ENCODE peak calls at places on chromosome 17, in five cellular contexts. One of them, this sample, is unnamed.

GRCh38 chr17:83085103-83085502 is 5.7 kb downstream of the METRNL start:
- DNase-seq in T-helper 9 cell: no peak
- DNase-seq in left cardiac atrium: no peak
- DNase-seq in activated naive CD4-positive, alpha-beta T cell treated with Interleukin-2 at 50 U/mL for 16 hours: no peak
- DNase-seq in fibroblast of the aortic adventitia: no peak
- DNase-seq in this sample: no peak

GRCh38 chr17:72863511-72864175 is 228.8 kb downstream of the SLC39A11 start:
- DNase-seq in left cardiac atrium: no peak
- DNase-seq in T-helper 9 cell: no peak
- DNase-seq in fibroblast of the aortic adventitia: no peak
- DNase-seq in activated naive CD4-positive, alpha-beta T cell treated with Interleukin-2 at 50 U/mL for 16 hours: no peak
- DNase-seq in this sample: no peak

GRCh38 chr17:18217412-18218015 is 7.9 kb upstream of the LLGL1 start:
- DNase-seq in fibroblast of the aortic adventitia: peak
- DNase-seq in left cardiac atrium: peak
- DNase-seq in activated naive CD4-positive, alpha-beta T cell treated with Interleukin-2 at 50 U/mL for 16 hours: peak
- DNase-seq in T-helper 9 cell: peak
- DNase-seq in this sample: peak

GRCh38 chr17:14307560-14308024 is 6.7 kb downstream of the HS3ST3B1 start:
- DNase-seq in T-helper 9 cell: no peak
- DNase-seq in fibroblast of the aortic adventitia: peak
- DNase-seq in left cardiac atrium: no peak
- DNase-seq in activated naive CD4-positive, alpha-beta T cell treated with Interleukin-2 at 50 U/mL for 16 hours: no peak
- DNase-seq in this sample: no peak

GRCh38 chr17:44137891-44138709 is 3.6 kb upstream of the HROB start:
- DNase-seq in left cardiac atrium: peak
- DNase-seq in T-helper 9 cell: no peak
- DNase-seq in fibroblast of the aortic adventitia: peak
- DNase-seq in activated naive CD4-positive, alpha-beta T cell treated with Interleukin-2 at 50 U/mL for 16 hours: peak
- DNase-seq in this sample: peak

GRCh38 chr17:8621585-8621984 is 8.9 kb downstream of the MYH10 start:
- DNase-seq in left cardiac atrium: no peak
- DNase-seq in T-helper 9 cell: no peak
- DNase-seq in activated naive CD4-positive, alpha-beta T cell treated with Interleukin-2 at 50 U/mL for 16 hours: no peak
- DNase-seq in fibroblast of the aortic adventitia: peak
- DNase-seq in this sample: no peak

GRCh38 chr17:38914741-38915638 is 10.4 kb upstream of the LASP1NB start:
- DNase-seq in left cardiac atrium: no peak
- DNase-seq in fibroblast of the aortic adventitia: no peak
- DNase-seq in activated naive CD4-positive, alpha-beta T cell treated with Interleukin-2 at 50 U/mL for 16 hours: no peak
- DNase-seq in T-helper 9 cell: no peak
- DNase-seq in this sample: peak

GRCh38 chr17:63967953-63968352 is 4.8 kb downstream of the SCN4A start:
- DNase-seq in left cardiac atrium: no peak
- DNase-seq in activated naive CD4-positive, alpha-beta T cell treated with Interleukin-2 at 50 U/mL for 16 hours: peak
- DNase-seq in fibroblast of the aortic adventitia: no peak
- DNase-seq in T-helper 9 cell: no peak
- DNase-seq in this sample: no peak

GRCh38 chr17:7063518-7064094 is 16.4 kb downstream of the CLEC10A start:
- DNase-seq in left cardiac atrium: no peak
- DNase-seq in T-helper 9 cell: no peak
- DNase-seq in fibroblast of the aortic adventitia: peak
- DNase-seq in activated naive CD4-positive, alpha-beta T cell treated with Interleukin-2 at 50 U/mL for 16 hours: no peak
- DNase-seq in this sample: no peak

GRCh38 chr17:37483311-37484039 is 6.2 kb upstream of the DUSP14 start:
- DNase-seq in T-helper 9 cell: no peak
- DNase-seq in fibroblast of the aortic adventitia: peak
- DNase-seq in left cardiac atrium: no peak
- DNase-seq in activated naive CD4-positive, alpha-beta T cell treated with Interleukin-2 at 50 U/mL for 16 hours: no peak
- DNase-seq in this sample: peak

GRCh38 chr17:63433746-63434591 is 12.1 kb downstream of the CYB561 start:
- DNase-seq in fibroblast of the aortic adventitia: peak
- DNase-seq in left cardiac atrium: peak
- DNase-seq in activated naive CD4-positive, alpha-beta T cell treated with Interleukin-2 at 50 U/mL for 16 hours: no peak
- DNase-seq in T-helper 9 cell: no peak
- DNase-seq in this sample: peak

GRCh38 chr17:10574324-10574723 is 24.9 kb upstream of the MYH2 start:
- DNase-seq in T-helper 9 cell: no peak
- DNase-seq in fibroblast of the aortic adventitia: no peak
- DNase-seq in left cardiac atrium: no peak
- DNase-seq in activated naive CD4-positive, alpha-beta T cell treated with Interleukin-2 at 50 U/mL for 16 hours: no peak
- DNase-seq in this sample: no peak

GRCh38 chr17:49190932-49191331 is 19.4 kb downstream of the GNGT2 start:
- DNase-seq in T-helper 9 cell: no peak
- DNase-seq in activated naive CD4-positive, alpha-beta T cell treated with Interleukin-2 at 50 U/mL for 16 hours: no peak
- DNase-seq in fibroblast of the aortic adventitia: no peak
- DNase-seq in left cardiac atrium: no peak
- DNase-seq in this sample: no peak

GRCh38 chr17:74442670-74443515 is 11.0 kb downstream of the GPRC5C start:
- DNase-seq in left cardiac atrium: peak
- DNase-seq in T-helper 9 cell: no peak
- DNase-seq in fibroblast of the aortic adventitia: peak
- DNase-seq in activated naive CD4-positive, alpha-beta T cell treated with Interleukin-2 at 50 U/mL for 16 hours: peak
- DNase-seq in this sample: peak

GRCh38 chr17:31918701-31919128 is 17.2 kb upstream of the UTP6 start:
- DNase-seq in left cardiac atrium: no peak
- DNase-seq in T-helper 9 cell: no peak
- DNase-seq in activated naive CD4-positive, alpha-beta T cell treated with Interleukin-2 at 50 U/mL for 16 hours: no peak
- DNase-seq in fibroblast of the aortic adventitia: no peak
- DNase-seq in this sample: no peak

GRCh38 chr17:40283662-40284061 is 4.0 kb upstream of the CDC6 start:
- DNase-seq in activated naive CD4-positive, alpha-beta T cell treated with Interleukin-2 at 50 U/mL for 16 hours: no peak
- DNase-seq in T-helper 9 cell: no peak
- DNase-seq in left cardiac atrium: no peak
- DNase-seq in fibroblast of the aortic adventitia: peak
- DNase-seq in this sample: no peak

GRCh38 chr17:62663304-62663703 is 35.8 kb downstream of the MRC2 start:
- DNase-seq in activated naive CD4-positive, alpha-beta T cell treated with Interleukin-2 at 50 U/mL for 16 hours: no peak
- DNase-seq in fibroblast of the aortic adventitia: no peak
- DNase-seq in left cardiac atrium: no peak
- DNase-seq in T-helper 9 cell: no peak
- DNase-seq in this sample: no peak

GRCh38 chr17:794876-795275 is 12.7 kb downstream of the MRM3 start:
- DNase-seq in activated naive CD4-positive, alpha-beta T cell treated with Interleukin-2 at 50 U/mL for 16 hours: peak
- DNase-seq in left cardiac atrium: peak
- DNase-seq in fibroblast of the aortic adventitia: peak
- DNase-seq in T-helper 9 cell: peak
- DNase-seq in this sample: peak

GRCh38 chr17:80374732-80375118 is 40.2 kb upstream of the ENDOV start:
- DNase-seq in T-helper 9 cell: no peak
- DNase-seq in left cardiac atrium: no peak
- DNase-seq in fibroblast of the aortic adventitia: no peak
- DNase-seq in activated naive CD4-positive, alpha-beta T cell treated with Interleukin-2 at 50 U/mL for 16 hours: no peak
- DNase-seq in this sample: no peak

GRCh38 chr17:82789806-82790205 is 37.9 kb downstream of the TBCD start:
- DNase-seq in activated naive CD4-positive, alpha-beta T cell treated with Interleukin-2 at 50 U/mL for 16 hours: no peak
- DNase-seq in left cardiac atrium: no peak
- DNase-seq in fibroblast of the aortic adventitia: no peak
- DNase-seq in T-helper 9 cell: no peak
- DNase-seq in this sample: no peak

GRCh38 chr17:75922173-75922961 is 17.7 kb upstream of the MRPL38 start:
- DNase-seq in left cardiac atrium: no peak
- DNase-seq in T-helper 9 cell: no peak
- DNase-seq in activated naive CD4-positive, alpha-beta T cell treated with Interleukin-2 at 50 U/mL for 16 hours: no peak
- DNase-seq in fibroblast of the aortic adventitia: no peak
- DNase-seq in this sample: no peak

GRCh38 chr17:35784895-35785294 is 10.5 kb downstream of the MMP28 start:
- DNase-seq in T-helper 9 cell: no peak
- DNase-seq in activated naive CD4-positive, alpha-beta T cell treated with Interleukin-2 at 50 U/mL for 16 hours: no peak
- DNase-seq in fibroblast of the aortic adventitia: no peak
- DNase-seq in left cardiac atrium: no peak
- DNase-seq in this sample: peak

This sample was measured in sigmoid colon.